ENCODE peak calls at places on chromosome 7, in five cellular contexts. R, U, I, J and Q are unnamed samples.

GRCh38 chr7:156064921-156065386 is 252.7 kb upstream of the SHH start:
- DNase-seq in R (no peak), U (no peak), I (no peak), J (peak; percentile 24), Q (no peak)

GRCh38 chr7:128113839-128114238 is 82.6 kb upstream of the LRRC4 start:
- DNase-seq in R (no peak), U (no peak), I (no peak), J (no peak), Q (no peak)

GRCh38 chr7:97025983-97026704 is 1.5 kb upstream of the DLX5 start:
- DNase-seq in R (no peak), U (peak; percentile 32), I (no peak), J (no peak), Q (no peak)

GRCh38 chr7:29292886-29293658 is 98.5 kb downstream of the CHN2 start:
- DNase-seq in R (no peak), U (no peak), I (no peak), J (no peak), Q (no peak)

GRCh38 chr7:12315049-12315448 is 88.6 kb downstream of the VWDE start:
- DNase-seq in R (no peak), U (no peak), I (no peak), J (peak; percentile 22), Q (no peak)

GRCh38 chr7:139075871-139076686 is 33.4 kb downstream of the ZC3HAV1 start:
- DNase-seq in R (no peak), U (no peak), I (no peak), J (no peak), Q (no peak)

GRCh38 chr7:134470864-134471263 is 12.0 kb upstream of the AKR1B1 start:
- DNase-seq in R (no peak), U (peak; percentile 69), I (no peak), J (peak; percentile 95), Q (no peak)

GRCh38 chr7:127978421-127978820 is 52.8 kb downstream of the LRRC4 start:
- DNase-seq in R (no peak), U (peak; percentile 5), I (no peak), J (no peak), Q (no peak)

GRCh38 chr7:157646551-157646950 is 309.7 kb downstream of the DNAJB6 start:
- DNase-seq in R (no peak), U (no peak), I (no peak), J (no peak), Q (no peak)

GRCh38 chr7:134885967-134886352 is 100.3 kb upstream of the AGBL3 start:
- DNase-seq in R (no peak), U (peak; percentile 93), I (no peak), J (peak; percentile 83), Q (no peak)

GRCh38 chr7:20329389-20330175 is 1.1 kb upstream of the ITGB8 start:
- DNase-seq in R (peak; percentile 57), U (peak; percentile 79), I (peak; percentile 39), J (peak; percentile 80), Q (peak; percentile 60)

GRCh38 chr7:125670926-125671572 is 741.4 kb upstream of the POT1 start:
- DNase-seq in R (no peak), U (peak; percentile 60), I (no peak), J (peak; percentile 47), Q (no peak)
- TF ChIP-seq CTCF in R (peak; percentile 60), U (peak; percentile 69), I (no peak), J (peak; percentile 67), Q (peak; percentile 78)

GRCh38 chr7:102287465-102288146 is 938 bp downstream of the SH2B2 start:
- DNase-seq in R (no peak), U (no peak), I (no peak), J (peak; percentile 22), Q (no peak)
- TF ChIP-seq CTCF in R (no peak), U (no peak), I (no peak), J (no peak), Q (no peak)

GRCh38 chr7:45922810-45923209 is 1.7 kb upstream of the IGFBP3 start:
- DNase-seq in R (no peak), U (peak; percentile 35), I (no peak), J (peak; percentile 28), Q (no peak)

GRCh38 chr7:45921699-45922519 is 837 bp upstream of the IGFBP3 start:
- DNase-seq in R (peak; percentile 66), U (peak; percentile 82), I (peak; percentile 48), J (peak; percentile 67), Q (peak; percentile 84)

GRCh38 chr7:45923818-45924217 is 2.7 kb upstream of the IGFBP3 start:
- DNase-seq in R (no peak), U (no peak), I (no peak), J (no peak), Q (no peak)

GRCh38 chr7:45923290-45923689 is 2.2 kb upstream of the IGFBP3 start:
- DNase-seq in R (peak; percentile 83), U (peak; percentile 80), I (peak; percentile 69), J (peak; percentile 77), Q (peak; percentile 90)

DNA sequence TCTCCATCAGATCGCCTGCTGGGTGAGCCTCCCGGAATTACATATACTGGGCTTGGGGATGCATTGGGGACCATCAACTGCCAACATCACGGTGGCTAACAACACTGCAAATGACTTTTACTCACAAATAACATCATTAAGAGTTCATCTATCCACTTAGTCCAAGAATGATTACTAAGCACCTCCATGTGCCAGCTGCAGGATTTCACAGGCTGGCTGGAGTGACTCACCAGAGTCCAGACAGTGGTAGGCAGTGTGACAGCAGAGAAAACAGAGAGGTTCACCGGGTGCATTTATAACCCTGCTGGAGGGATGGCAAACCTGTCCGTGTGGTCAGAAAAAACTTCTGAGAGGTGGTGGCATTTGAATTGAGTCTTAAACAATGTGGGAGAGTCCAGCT is 3.2 kb upstream of the IGFBP3 start:
- DNase-seq in R (no peak), U (peak; percentile 71), I (no peak), J (peak; percentile 90), Q (no peak)
- TF ChIP-seq CTCF in R (no peak), U (peak; percentile 4), I (no peak), J (no peak), Q (no peak)

GRCh38 chr7:35714862-35715261 is 19.9 kb upstream of the HERPUD2 start:
- DNase-seq in R (peak; percentile 66), U (no peak), I (no peak), J (peak; percentile 87), Q (no peak)
- TF ChIP-seq CTCF in R (peak; percentile 29), U (no peak), I (no peak), J (peak; percentile 22), Q (no peak)

GRCh38 chr7:105643384-105643783 is 62.1 kb upstream of the EFCAB10 start:
- DNase-seq in R (no peak), U (peak; percentile 12), I (no peak), J (no peak), Q (no peak)
- TF ChIP-seq CTCF in R (no peak), U (peak; percentile 2), I (no peak), J (peak; percentile 22), Q (no peak)